ENCODE peak calls at places on chromosomes 6 and 20, in four cellular contexts. U is lower lobe of right lung; R is astrocyte; Z is CD4-positive, CD25-positive, alpha-beta regulatory T cell. T is an unnamed sample.

GRCh38 chr6:90000864-90001731 is 106.8 kb downstream of the GJA10 start:
- DNase-seq in U (no peak), R (peak; percentile 37), Z (no peak), T (no peak)

GRCh38 chr20:49166534-49167449 is 21.3 kb downstream of the STAU1 start:
- DNase-seq in U (no peak), R (no peak), Z (peak; percentile 22), T (no peak)

GRCh38 chr6:53794720-53795253 is at the start of gene LRRC1:
- DNase-seq in U (peak; percentile 94), R (peak; percentile 85), Z (peak; percentile 73), T (peak; percentile 96)

GRCh38 chr6:113754291-113754690 is 102.9 kb upstream of the MARCKS start:
- DNase-seq in U (no peak), R (no peak), Z (no peak), T (no peak)

GRCh38 chr6:48978016-48978415 is 485.0 kb downstream of the MMUT start:
- DNase-seq in U (no peak), R (peak; percentile 4), Z (no peak), T (no peak)

GRCh38 chr6:47179286-47179685 is 130.4 kb downstream of the TNFRSF21 start:
- DNase-seq in U (no peak), R (no peak), Z (no peak), T (no peak)

GRCh38 chr6:82006027-82006738 is 241.4 kb downstream of the IBTK start:
- DNase-seq in U (peak; percentile 18), R (no peak), Z (no peak), T (peak; percentile 29)

GRCh38 chr6:75563032-75563431 is 38.6 kb upstream of the SENP6 start:
- DNase-seq in U (no peak), R (peak; percentile 16), Z (peak; percentile 11), T (peak; percentile 38)

GRCh38 chr20:45910670-45911485 is 1.1 kb downstream of the PLTP start:
- DNase-seq in U (peak; percentile 97), R (peak; percentile 100), Z (peak; percentile 75), T (peak; percentile 100)

GRCh38 chr20:45911486-45912343 is at the start of gene PLTP:
- DNase-seq in U (peak; percentile 66), R (peak; percentile 65), Z (peak; percentile 39), T (peak; percentile 63)

GRCh38 chr20:45913105-45913504 is 1.1 kb upstream of the PLTP start:
- DNase-seq in U (no peak), R (no peak), Z (no peak), T (no peak)

GRCh38 chr20:45909817-45910669 is 1.9 kb downstream of the PLTP start:
- DNase-seq in U (no peak), R (no peak), Z (no peak), T (no peak)

GRCh38 chr20:45912344-45912682 is 358 bp upstream of the PLTP start:
- DNase-seq in U (no peak), R (no peak), Z (no peak), T (no peak)
- H3K4me3 ChIP-seq in U (peak overlapping the region; percentile 59), R (peak overlapping the region; percentile 54), Z (no peak overlapping the region), T (peak overlapping the region; percentile 45)

GRCh38 chr20:39452583-39453193 is 490.5 kb downstream of the DHX35 start:
- DNase-seq in U (no peak), R (no peak), Z (no peak), T (no peak)
- H3K4me3 ChIP-seq in U (no peak overlapping the region), R (no peak overlapping the region), Z (no peak overlapping the region), T (no peak overlapping the region)

GRCh38 chr6:13177617-13178506 is 150.5 kb downstream of the TBC1D7 start:
- DNase-seq in U (no peak), R (no peak), Z (no peak), T (no peak)
- H3K4me3 ChIP-seq in U (no peak overlapping the region), R (no peak overlapping the region), Z (no peak overlapping the region), T (no peak overlapping the region)

DNA sequence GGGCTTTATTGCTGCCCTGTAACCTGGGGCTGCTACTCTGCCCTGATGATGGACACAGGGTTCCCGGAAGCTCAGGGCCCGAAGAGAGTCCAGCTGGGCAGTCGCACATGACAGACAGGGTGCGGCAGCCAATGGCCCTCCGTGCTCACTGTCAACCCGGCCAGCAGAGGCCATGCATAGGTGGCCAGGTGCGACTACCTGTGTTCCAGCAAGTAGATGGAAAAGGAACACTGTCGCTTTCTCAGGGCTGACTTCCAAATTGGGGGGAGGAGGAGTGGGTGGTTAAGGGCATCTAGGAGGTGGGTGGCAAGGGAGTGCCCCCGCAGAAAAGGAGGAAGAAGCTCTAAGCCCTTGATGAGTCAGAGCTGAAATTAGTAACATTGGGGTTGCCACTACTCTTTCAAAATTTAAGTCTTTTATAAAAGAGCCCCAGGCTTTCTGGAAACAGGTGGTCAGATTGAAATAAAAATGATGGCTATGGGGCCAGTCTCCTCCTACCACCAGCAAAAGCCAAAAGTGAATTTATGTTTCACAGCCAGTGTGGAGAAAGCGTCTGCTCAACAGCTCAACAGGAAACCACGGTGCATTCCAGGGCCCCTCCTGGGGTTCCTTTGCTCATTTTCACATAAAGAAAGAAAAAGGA is 2.3 kb upstream of the RAMACL start:
- DNase-seq in U (no peak), R (peak; percentile 84), Z (no peak), T (no peak)
- H3K4me3 ChIP-seq in U (no peak overlapping the region), R (no peak overlapping the region), Z (no peak overlapping the region), T (no peak overlapping the region)

DNA sequence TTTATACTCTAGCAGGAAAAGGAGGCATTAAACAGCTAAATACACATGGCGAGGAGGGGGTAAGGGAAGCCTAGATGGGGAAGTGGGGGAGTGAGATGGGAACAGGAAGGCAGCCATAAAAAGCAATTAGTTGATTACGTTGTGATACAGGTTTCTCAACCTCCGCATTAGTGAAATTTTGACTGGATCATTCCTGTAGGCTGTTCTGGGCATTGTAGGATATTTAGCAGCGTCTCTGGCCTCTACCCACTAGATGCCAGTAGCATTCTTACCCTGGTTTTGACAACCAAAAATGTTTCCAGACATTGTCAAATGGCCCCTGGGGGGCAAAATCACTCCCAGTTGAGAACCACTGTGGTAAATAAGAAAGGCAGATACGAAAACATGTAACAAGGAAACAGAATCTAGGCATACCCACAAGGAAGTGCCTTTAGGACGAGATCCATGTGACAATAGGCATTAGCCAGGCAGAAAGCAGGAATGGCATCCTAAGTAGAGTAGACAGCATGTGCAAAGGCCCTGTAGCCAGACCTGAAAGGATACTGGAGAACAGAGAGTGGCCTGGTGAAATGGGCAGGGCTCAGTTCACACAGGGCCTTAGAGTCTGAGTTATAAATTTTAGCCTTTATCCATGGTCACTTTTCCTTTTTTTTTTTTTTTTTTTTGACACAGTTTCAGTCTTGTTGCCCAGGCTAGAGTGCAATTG is 25.8 kb upstream of the PTPN1 start:
- DNase-seq in U (no peak), R (no peak), Z (no peak), T (no peak)
- H3K4me3 ChIP-seq in U (peak overlapping the region; percentile 55), R (no peak overlapping the region), Z (peak overlapping the region; percentile 89), T (no peak overlapping the region)

T was measured in HAP-1.